ENCODE peak calls at places on chromosomes 11 and 22, in five cellular contexts. I, Q, Y, N and X are unnamed samples.

GRCh38 chr11:46296520-46297448 is 19.3 kb downstream of the CREB3L1 start:
- DNase-seq in N (no peak), I (no peak), Q (peak), Y (no peak), X (no peak)

GRCh38 chr11:95134491-95134890 is 44.8 kb downstream of the ENDOD1 start:
- DNase-seq in I (peak), Q (no peak), N (no peak), Y (no peak), X (no peak)

GRCh38 chr11:121464352-121464946 is 11.7 kb upstream of the SORL1-AS1 start:
- DNase-seq in Y (peak), N (peak), Q (peak), I (peak), X (peak)

GRCh38 chr11:15195454-15196200 is 80.9 kb downstream of the INSC start:
- DNase-seq in Q (no peak), I (no peak), Y (no peak), N (no peak), X (no peak)

GRCh38 chr11:32374261-32374711 is 61.1 kb downstream of the WT1 start:
- DNase-seq in Q (no peak), Y (no peak), I (no peak), N (no peak), X (no peak)

GRCh38 chr11:95375881-95376280 is 144.9 kb upstream of the SESN3 start:
- DNase-seq in N (no peak), I (no peak), Q (no peak), Y (no peak), X (no peak)

GRCh38 chr11:107282195-107282594 is 175.4 kb downstream of the CWF19L2 start:
- DNase-seq in N (no peak), Y (no peak), I (no peak), Q (no peak), X (no peak)

GRCh38 chr11:78801161-78801884 is 226.7 kb upstream of the NARS2 start:
- DNase-seq in I (no peak), Q (no peak), Y (peak), N (no peak), X (peak)

GRCh38 chr22:20268350-20269012 is 363 bp upstream of the RTN4R start:
- DNase-seq in Y (no peak), Q (peak), N (peak), I (no peak), X (no peak)

GRCh38 chr11:13109616-13110015 is 100.5 kb downstream of the RASSF10 start:
- DNase-seq in N (no peak), I (no peak), Y (no peak), Q (no peak), X (no peak)

GRCh38 chr11:69823641-69824285 is 4.5 kb upstream of the FGF3 start:
- DNase-seq in Q (no peak), N (no peak), Y (no peak), I (no peak), X (no peak)

GRCh38 chr11:108364159-108364558 is 103.2 kb downstream of the C11orf65 start:
- DNase-seq in N (no peak), Y (no peak), I (no peak), Q (no peak), X (no peak)

GRCh38 chr11:64729851-64730382 is 6.9 kb upstream of the NRXN2 start:
- DNase-seq in N (no peak), Q (no peak), I (peak), Y (peak), X (no peak)

GRCh38 chr11:11876458-11876857 is 34.7 kb downstream of the USP47 start:
- DNase-seq in I (no peak), Y (no peak), Q (no peak), N (no peak), X (no peak)

GRCh38 chr11:121795206-121795605 is 320.8 kb downstream of the BLID start:
- DNase-seq in N (no peak), Q (no peak), I (no peak), Y (no peak), X (no peak)

GRCh38 chr11:100918551-100919500 is 210.8 kb downstream of the PGR start:
- DNase-seq in I (no peak), N (no peak), Q (no peak), Y (no peak), X (no peak)

GRCh38 chr11:77117485-77117884 is 10.6 kb upstream of the MYO7A start:
- DNase-seq in Y (no peak), I (no peak), N (no peak), Q (no peak), X (no peak)

GRCh38 chr22:46528121-46528610 is 9.3 kb downstream of the CELSR1 start:
- DNase-seq in Y (no peak), N (no peak), Q (no peak), I (peak), X (no peak)

GRCh38 chr11:117996058-117996457 is 9.9 kb downstream of the IL10RA start:
- DNase-seq in Y (no peak), I (no peak), Q (no peak), N (no peak), X (no peak)
- H3K27ac ChIP-seq in Y (no peak), I (no peak), Q (no peak), N (peak), X (no peak)

GRCh38 chr22:43008921-43009320 is 6.0 kb downstream of the PACSIN2 start:
- DNase-seq in I (no peak), Y (no peak), Q (no peak), N (no peak), X (no peak)
- H3K27ac ChIP-seq in I (peak), Y (peak), Q (peak), N (no peak), X (peak)

DNA sequence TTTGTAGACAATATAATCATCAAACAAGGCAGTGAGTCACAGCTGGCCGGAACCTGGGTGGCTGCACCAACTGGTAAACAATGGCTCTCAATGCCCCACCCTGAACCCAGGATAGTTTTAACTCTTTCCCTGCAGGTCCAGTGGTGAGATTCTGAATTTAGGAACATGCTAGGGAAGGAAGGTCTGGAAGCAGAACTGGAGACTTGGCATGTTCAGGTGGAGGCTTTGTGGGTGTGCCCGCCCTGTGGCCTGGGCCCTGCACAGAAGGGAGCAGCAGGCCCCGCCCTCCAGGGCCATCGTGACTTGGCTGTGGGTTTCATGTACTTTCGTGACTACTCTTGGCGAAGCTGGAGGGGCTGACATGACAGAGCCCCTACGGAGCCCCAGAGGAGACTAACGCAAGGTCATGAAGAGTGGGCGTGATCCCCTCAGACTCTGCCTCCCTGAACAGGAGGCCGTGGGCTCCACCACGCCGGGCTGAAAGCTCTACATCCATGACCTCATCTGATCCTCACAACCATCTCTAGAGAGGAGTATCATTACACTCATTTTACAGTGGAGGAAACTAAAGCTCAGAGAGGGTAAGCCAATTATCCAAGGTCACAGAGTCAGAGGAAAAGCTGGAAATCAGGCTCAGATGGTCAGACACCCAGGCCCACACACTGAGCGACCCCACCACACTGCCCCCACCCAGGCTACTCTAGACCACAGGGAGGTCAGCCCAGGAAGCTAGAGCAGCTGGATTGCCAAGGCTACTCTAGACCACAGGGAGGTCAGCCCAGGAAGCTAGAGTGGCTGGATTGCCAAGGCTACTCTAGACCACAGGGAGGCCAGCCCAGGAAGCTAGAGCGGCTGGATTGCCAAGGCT is 27.3 kb downstream of the MAFF start:
- DNase-seq in N (no peak), I (peak), Q (no peak), Y (peak), X (no peak)
- H3K27ac ChIP-seq in N (peak), I (peak), Q (peak), Y (peak), X (peak)

GRCh38 chr11:3865388-3866193 is 10.1 kb downstream of the STIM1 start:
- DNase-seq in N (no peak), Q (no peak), Y (no peak), I (no peak), X (no peak)

GRCh38 chr11:3866836-3867208 is 11.4 kb downstream of the STIM1 start:
- DNase-seq in Q (no peak), N (no peak), Y (no peak), I (no peak), X (no peak)

GRCh38 chr11:3866206-3866605 is 10.7 kb downstream of the STIM1 start:
- DNase-seq in Q (peak), N (no peak), Y (no peak), I (no peak), X (no peak)

GRCh38 chr11:3861698-3862097 is 6.2 kb downstream of the STIM1 start:
- DNase-seq in Y (no peak), Q (no peak), N (no peak), I (no peak), X (no peak)

DNA sequence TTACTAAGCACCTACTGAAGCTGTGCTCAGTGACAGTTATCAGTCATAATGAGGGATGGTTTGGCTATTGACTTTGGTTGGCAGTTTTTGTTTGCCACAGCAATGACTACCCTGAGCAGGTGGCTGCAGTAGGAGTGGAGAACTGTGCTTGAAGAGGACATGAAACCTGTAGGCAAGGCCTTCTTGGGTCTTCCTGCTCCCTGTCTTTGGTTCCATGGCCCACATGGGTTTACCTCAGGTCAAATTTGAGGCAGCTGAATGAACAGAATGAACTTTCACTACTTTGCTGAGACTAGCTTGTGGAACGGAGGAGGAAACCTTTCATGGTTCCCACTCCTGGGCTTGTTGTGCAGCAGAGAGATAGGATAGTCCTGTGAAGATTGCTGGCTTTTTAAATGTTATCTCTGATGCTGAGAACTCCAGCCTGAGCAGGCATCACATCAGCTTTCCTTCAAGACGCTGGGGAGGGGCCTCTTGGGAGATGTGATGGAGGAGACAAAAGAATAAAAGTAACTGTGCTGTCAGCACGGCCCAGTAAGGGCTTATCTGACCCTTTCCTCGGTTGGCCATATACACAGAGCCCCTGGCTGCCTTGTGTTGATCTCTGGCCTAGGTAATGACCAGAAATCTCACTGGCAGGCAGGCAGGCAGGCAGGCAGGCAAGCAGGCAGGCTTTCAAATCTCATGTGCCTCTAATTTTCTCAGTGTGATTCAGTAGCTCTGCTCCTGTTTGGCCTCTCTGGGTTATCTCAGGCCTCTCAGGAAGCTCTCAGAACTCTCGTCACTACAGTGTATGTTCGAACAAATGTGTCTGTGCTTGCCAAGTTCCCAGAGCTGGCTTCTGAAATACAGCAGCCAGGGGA is 12.0 kb downstream of the STIM1 start:
- DNase-seq in I (no peak), N (no peak), Q (peak), Y (no peak), X (no peak)
- H3K27ac ChIP-seq in I (no peak), N (peak), Q (peak), Y (peak), X (peak)

GRCh38 chr11:119571311-119571710 is 148.3 kb upstream of the THY1 start:
- DNase-seq in Y (no peak), Q (no peak), N (no peak), I (no peak), X (peak)

GRCh38 chr11:119567667-119568582 is 145.0 kb upstream of the THY1 start:
- DNase-seq in I (no peak), Y (no peak), Q (no peak), N (no peak), X (no peak)

GRCh38 chr11:119578466-119579220 is 150.4 kb downstream of the NECTIN1 start:
- DNase-seq in I (no peak), N (no peak), Q (no peak), Y (peak), X (peak)

GRCh38 chr11:119573858-119574257 is 150.9 kb upstream of the THY1 start:
- DNase-seq in Y (no peak), I (no peak), Q (no peak), N (no peak), X (no peak)

DNA sequence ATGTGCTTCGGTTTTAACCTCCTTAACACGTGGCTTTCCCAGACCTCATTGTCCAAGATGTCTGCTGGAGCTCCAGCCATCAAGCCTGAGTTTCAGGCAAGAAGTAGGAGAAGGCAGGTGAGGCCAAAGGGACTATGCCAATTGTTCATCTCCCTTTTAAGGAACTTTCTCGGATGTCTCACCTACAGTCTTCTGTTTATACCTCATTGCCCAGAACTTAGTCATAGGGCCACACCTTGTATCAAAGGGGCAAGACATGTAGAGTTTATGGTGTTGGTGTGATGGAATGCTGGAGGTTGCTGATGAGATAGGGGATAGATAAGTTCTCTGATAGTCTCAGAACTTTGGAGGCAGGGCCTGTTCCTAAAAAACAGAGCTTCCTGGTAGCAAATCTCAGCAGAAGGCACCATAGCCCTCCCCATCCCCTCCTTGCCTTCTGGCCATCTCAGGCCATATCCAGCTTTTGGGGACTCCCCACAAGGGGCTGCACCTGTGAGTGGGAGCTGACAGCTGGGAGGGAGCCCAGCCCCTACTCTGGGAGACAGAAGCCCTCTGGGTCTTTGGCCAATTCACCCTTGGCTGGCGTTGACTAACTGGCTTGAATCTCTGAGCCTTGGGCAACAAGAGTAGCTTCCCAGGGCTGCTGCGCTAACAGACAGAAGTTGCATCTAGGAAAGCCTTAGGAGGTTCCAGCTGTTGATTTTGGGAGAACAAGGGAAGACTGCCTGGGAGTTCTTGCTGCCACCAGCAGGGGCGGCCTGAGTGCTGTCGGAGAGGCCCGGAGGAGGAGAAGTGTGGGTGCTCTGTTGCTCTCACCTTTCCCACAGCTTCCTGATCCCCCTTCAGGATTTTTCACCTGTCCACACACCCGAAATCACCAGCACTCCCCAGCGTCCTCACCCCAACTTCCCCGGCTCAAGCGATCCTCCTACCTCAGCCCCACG is 149.8 kb upstream of the THY1 start:
- DNase-seq in I (no peak), N (no peak), Y (no peak), Q (no peak), X (no peak)
- H3K27ac ChIP-seq in I (no peak), N (no peak), Y (peak), Q (no peak), X (no peak)

GRCh38 chr22:40181323-40181722 is 3.6 kb downstream of the TNRC6B start:
- DNase-seq in Q (no peak), Y (no peak), N (no peak), I (no peak), X (no peak)

GRCh38 chr22:40180403-40180802 is 2.7 kb downstream of the TNRC6B start:
- DNase-seq in Y (no peak), Q (no peak), N (no peak), I (no peak), X (no peak)

GRCh38 chr22:40179535-40179934 is 1.8 kb downstream of the TNRC6B start:
- DNase-seq in I (no peak), Q (no peak), Y (no peak), N (no peak), X (no peak)

GRCh38 chr22:40183029-40183581 is 5.4 kb downstream of the TNRC6B start:
- DNase-seq in N (no peak), Y (no peak), Q (no peak), I (no peak), X (no peak)

DNA sequence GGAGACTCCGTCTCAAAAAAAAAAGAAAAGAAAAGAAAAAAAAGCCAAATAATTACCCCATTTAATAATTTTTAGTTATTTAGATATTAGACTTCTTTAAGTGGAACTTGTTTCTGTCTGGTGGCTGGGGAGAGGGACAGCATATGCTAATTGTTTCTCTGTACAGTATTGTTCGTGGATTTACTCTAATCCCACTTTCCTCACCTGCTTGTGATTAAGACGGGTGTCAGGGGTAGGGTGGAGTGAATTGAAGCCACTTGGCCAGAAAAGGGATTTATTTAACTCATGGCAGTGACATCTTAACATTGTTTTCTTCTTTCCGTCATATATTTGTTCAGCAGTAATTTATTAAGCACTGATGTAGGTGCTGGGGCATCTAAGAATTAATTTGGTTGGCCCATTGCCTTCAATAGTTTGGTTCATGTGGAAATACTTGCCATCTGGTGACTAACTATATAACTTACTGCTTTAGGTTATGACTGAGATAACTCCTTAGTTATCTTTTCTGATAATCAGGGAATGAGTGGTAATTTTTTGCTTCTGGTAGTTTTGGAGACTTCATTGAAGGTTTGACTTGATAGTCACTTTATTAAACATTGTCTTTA is 4.6 kb downstream of the TNRC6B start:
- DNase-seq in Y (no peak), I (no peak), Q (no peak), N (no peak), X (no peak)
- H3K27ac ChIP-seq in Y (peak), I (peak), Q (peak), N (peak), X (no peak)

DNA sequence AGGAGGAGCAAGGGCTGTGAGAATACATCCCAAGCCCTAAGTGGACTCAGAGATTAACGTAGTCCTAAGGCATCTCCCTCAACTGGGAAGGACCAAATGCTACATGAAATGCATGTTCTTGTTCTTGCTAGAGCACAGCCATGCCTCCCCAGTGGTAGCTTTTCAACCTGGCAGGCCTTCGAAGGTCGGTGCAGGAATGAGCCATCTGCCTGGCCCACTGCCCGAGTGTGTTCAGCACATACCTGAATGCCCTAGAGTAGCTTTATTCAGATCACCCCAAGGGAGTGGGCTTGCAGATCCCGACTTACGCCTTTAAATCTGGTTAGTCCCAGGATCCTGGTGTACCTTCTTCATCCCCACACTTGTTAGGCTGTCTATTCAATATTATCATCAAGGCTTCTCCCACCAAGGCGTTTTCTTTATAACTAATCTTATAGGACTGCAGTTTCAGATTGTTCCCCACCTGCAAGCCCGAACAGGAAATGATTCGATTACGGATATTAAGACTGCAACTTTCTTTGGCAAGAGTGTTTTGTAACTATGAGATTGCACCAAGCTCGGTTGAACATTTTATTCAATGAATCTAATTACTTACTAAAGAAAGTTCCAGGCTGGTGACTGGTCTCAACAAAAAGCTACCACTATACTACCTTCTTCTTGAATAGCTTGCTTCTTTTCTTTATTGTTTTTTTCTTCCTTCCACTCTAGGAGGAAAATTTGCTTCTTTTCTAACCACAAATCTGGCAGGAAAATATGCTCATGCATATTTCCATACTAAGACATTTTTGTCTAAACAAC is 115.6 kb downstream of the SGSM3 start:
- DNase-seq in Y (no peak), N (no peak), I (peak), Q (no peak), X (no peak)
- H3K27ac ChIP-seq in Y (peak), N (no peak), I (peak), Q (peak), X (peak)